ENCODE peak calls at places on chromosomes 1 and 21, in five cellular contexts. C is CD8-positive, alpha-beta memory T cell; A is adrenal gland; Y is CD4-positive, CD25-positive, alpha-beta regulatory T cell; I is stomach. Z is an unnamed sample.

GRCh38 chr21:45109831-45110492 is 35.6 kb downstream of the ADARB1 start:
- DNase-seq in C (no peak), A (no peak), Y (peak; percentile 15), I (no peak), Z (no peak)

GRCh38 chr1:15417365-15417934 is 7.8 kb downstream of the EFHD2 start:
- DNase-seq in Y (peak; percentile 43), A (no peak), I (peak; percentile 72), C (peak; percentile 78), Z (peak; percentile 66)

GRCh38 chr1:85577421-85578320 is 2.9 kb upstream of the CCN1 start:
- DNase-seq in Y (no peak), I (no peak), C (no peak), A (no peak), Z (no peak)

GRCh38 chr1:76640092-76640491 is 227.2 kb upstream of the ST6GALNAC5 start:
- DNase-seq in Y (no peak), A (no peak), I (no peak), C (no peak), Z (no peak)

GRCh38 chr1:52352690-52353089 is 13.3 kb downstream of the CC2D1B start:
- DNase-seq in C (no peak), Y (no peak), I (no peak), A (no peak), Z (no peak)

GRCh38 chr1:54409156-54410142 is 3.3 kb upstream of the SSBP3 start:
- DNase-seq in C (no peak), I (peak; percentile 28), A (no peak), Y (no peak), Z (no peak)

GRCh38 chr1:85259866-85260345 is 444 bp upstream of the C1orf52 start:
- DNase-seq in C (no peak), I (no peak), Y (no peak), A (no peak), Z (no peak)

GRCh38 chr1:239566074-239566473 is 179.7 kb downstream of the CHRM3 start:
- DNase-seq in I (no peak), Y (no peak), A (no peak), C (no peak), Z (no peak)

GRCh38 chr1:240797050-240797449 is 185.1 kb upstream of the GREM2 start:
- DNase-seq in C (no peak), I (no peak), Y (no peak), A (no peak), Z (no peak)

GRCh38 chr1:68313736-68314594 is 81.6 kb upstream of the WLS start:
- DNase-seq in I (no peak), A (no peak), C (no peak), Y (no peak), Z (no peak)

GRCh38 chr1:234608720-234609527 is 1.1 kb downstream of the IRF2BP2 start:
- DNase-seq in C (peak; percentile 65), I (peak; percentile 64), A (peak; percentile 57), Y (peak; percentile 77), Z (peak; percentile 75)

GRCh38 chr1:20401405-20402010 is 84.5 kb downstream of the CAMK2N1 start:
- DNase-seq in Y (no peak), I (no peak), A (peak; percentile 12), C (no peak), Z (no peak)

GRCh38 chr1:113090051-113090450 is 17.1 kb downstream of the LRIG2 start:
- DNase-seq in A (no peak), I (no peak), C (no peak), Y (no peak), Z (no peak)

GRCh38 chr21:41706678-41707077 is 60.2 kb downstream of the RIPK4 start:
- DNase-seq in I (no peak), A (no peak), C (no peak), Y (no peak), Z (no peak)

GRCh38 chr21:37281579-37281978 is 14.4 kb upstream of the VPS26C start:
- DNase-seq in Y (no peak), A (no peak), C (no peak), I (no peak), Z (no peak)

GRCh38 chr1:6028042-6028895 is 17.4 kb upstream of the KCNAB2 start:
- DNase-seq in C (peak; percentile 50), A (no peak), I (peak; percentile 43), Y (peak; percentile 78), Z (peak; percentile 77)

GRCh38 chr21:33403786-33404571 is 766 bp downstream of the IFNGR2 start:
- DNase-seq in I (peak; percentile 62), C (no peak), Y (no peak), A (peak; percentile 61), Z (peak; percentile 75)

GRCh38 chr21:38691626-38692025 is 114.1 kb upstream of the ETS2 start:
- DNase-seq in I (no peak), Y (no peak), C (no peak), A (no peak), Z (no peak)

GRCh38 chr1:2982615-2983318 is 38.5 kb upstream of the ACTRT2 start:
- DNase-seq in A (no peak), I (no peak), C (no peak), Y (no peak), Z (no peak)

GRCh38 chr1:156111355-156111962 is 3.1 kb upstream of the LMNA start:
- DNase-seq in A (no peak), C (no peak), Y (no peak), I (no peak), Z (no peak)

GRCh38 chr1:29269356-29269755 is 33.0 kb downstream of the PTPRU start:
- DNase-seq in Y (no peak), A (no peak), C (no peak), I (no peak), Z (peak; percentile 32)

GRCh38 chr1:183070923-183071618 is 47.9 kb downstream of the LAMC1 start:
- DNase-seq in Y (no peak), I (no peak), C (no peak), A (no peak), Z (no peak)

GRCh38 chr1:186139706-186140105 is 235.3 kb downstream of the TPR start:
- DNase-seq in I (no peak), Y (no peak), A (no peak), C (no peak), Z (no peak)

GRCh38 chr1:53367503-53368313 is 39.8 kb upstream of the LRP8 start:
- DNase-seq in Y (peak; percentile 32), A (peak; percentile 15), I (peak; percentile 23), C (no peak), Z (no peak)

GRCh38 chr1:234545512-234546386 is 64.2 kb downstream of the IRF2BP2 start:
- DNase-seq in A (no peak), Y (no peak), I (no peak), C (no peak), Z (no peak)

GRCh38 chr1:203507227-203507626 is 13.3 kb downstream of the OPTC start:
- DNase-seq in Y (no peak), C (no peak), I (no peak), A (peak; percentile 46), Z (no peak)

GRCh38 chr1:114779722-114780121 is 763 bp downstream of the SIKE1 start:
- DNase-seq in A (no peak), Y (no peak), I (no peak), C (no peak), Z (no peak)

GRCh38 chr1:49052102-49052501 is 275.4 kb upstream of the BEND5 start:
- DNase-seq in Y (no peak), A (no peak), C (no peak), I (no peak), Z (no peak)

GRCh38 chr1:42318601-42319000 is 16.4 kb downstream of the FOXJ3 start:
- DNase-seq in C (no peak), I (no peak), Y (no peak), A (no peak), Z (no peak)
- H3K4me1 ChIP-seq in C (peaks cover 88% of the 10 kb centered on the region), I (peaks cover 99% of the 10 kb centered on the region), Y (peaks cover 18% of the 10 kb centered on the region), A (peaks cover 51% of the 10 kb centered on the region), Z (peaks cover 75% of the 10 kb centered on the region)

DNA sequence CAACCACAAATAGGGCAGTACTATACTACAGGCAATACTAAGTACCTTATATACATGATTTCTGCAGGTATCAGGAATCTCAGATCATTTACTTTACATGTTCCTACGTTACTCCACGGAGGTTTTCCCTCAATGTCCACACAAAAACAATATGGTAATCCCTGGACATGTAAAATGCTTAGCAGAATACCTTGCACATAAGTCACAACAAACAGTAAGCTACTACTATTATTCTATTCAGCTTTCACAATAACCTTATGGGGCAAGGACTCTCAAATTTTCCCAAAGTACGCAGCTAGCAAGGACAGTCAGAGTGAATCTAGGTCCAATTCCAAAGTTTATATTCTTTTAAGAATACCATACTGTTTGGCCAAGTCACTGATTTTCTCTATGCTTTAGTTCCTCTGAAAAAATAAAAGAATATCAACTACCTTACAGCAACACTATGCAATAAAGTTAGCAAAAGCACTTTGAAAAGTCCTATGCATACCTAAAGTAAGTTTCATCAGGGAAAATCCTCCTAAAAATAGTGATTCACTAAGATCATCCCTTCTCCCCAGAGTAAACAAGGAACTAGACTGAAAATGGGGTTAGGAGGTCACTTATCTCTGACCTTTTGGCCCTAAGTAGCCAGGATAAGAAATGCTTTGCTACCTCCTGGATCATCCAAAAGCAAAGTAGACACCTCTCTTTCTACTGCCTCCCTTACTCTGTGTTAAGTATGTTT is 67.4 kb downstream of the LUZP1 start:
- DNase-seq in Y (no peak), A (no peak), C (no peak), I (no peak), Z (no peak)
- H3K4me1 ChIP-seq in Y (peaks cover 25% of the 10 kb centered on the region), A (peaks cover 57% of the 10 kb centered on the region), C (peaks cover 33% of the 10 kb centered on the region), I (peaks cover 65% of the 10 kb centered on the region), Z (peaks cover 51% of the 10 kb centered on the region)

DNA sequence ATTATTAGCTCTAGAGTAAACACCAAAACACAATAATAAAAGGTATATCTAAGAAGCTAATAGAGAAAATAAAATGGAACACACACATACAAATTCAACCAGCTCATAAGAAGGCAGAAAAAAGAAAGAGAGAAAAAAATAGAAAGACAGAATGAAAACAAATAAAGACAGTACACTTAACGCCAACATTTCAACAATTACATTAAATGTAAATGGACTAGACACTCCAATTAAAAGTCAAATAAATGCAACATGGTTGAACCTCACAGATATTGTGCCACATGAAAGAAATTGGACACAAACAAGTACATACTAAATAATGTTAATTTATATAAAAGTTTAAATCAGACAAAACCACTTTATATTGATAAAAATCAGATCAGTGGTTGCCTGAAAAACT is 56.0 kb downstream of the SLC44A5 start:
- DNase-seq in C (no peak), I (no peak), Y (no peak), A (no peak), Z (no peak)
- H3K4me1 ChIP-seq in C (no peaks in the 10 kb centered on the region), I (no peaks in the 10 kb centered on the region), Y (no peaks in the 10 kb centered on the region), A (no peaks in the 10 kb centered on the region), Z (no peaks in the 10 kb centered on the region)

GRCh38 chr1:19368050-19368449 is 55.9 kb downstream of the SLC66A1 start:
- DNase-seq in Y (no peak), C (no peak), I (no peak), A (no peak), Z (no peak)

GRCh38 chr1:19369396-19370090 is 57.4 kb downstream of the SLC66A1 start:
- DNase-seq in A (no peak), C (no peak), I (no peak), Y (no peak), Z (peak; percentile 71)

GRCh38 chr1:19367584-19368041 is 55.5 kb downstream of the SLC66A1 start:
- DNase-seq in Y (no peak), I (peak; percentile 52), C (no peak), A (no peak), Z (no peak)

GRCh38 chr1:19370453-19371170 is 58.5 kb downstream of the SLC66A1 start:
- DNase-seq in A (no peak), C (no peak), I (no peak), Y (no peak), Z (peak; percentile 77)

DNA sequence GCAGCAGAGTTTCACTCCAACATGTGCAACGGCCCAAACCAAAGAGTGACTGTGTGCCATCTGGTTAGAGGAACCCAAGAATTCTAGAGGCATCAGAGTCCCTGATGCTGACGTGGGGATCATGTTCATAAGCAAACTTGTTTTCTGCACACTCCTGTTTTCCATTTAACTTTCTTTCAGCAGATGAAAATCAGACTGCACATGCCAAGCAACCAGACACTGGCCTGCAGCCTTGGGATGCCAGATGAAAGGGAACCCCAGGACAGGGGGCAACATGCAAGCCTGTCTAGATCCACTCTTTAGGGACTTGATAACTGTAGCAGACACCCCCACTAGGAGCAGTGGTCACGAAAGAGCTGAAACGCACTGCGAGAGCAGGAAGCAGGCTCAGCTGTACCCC is 56.8 kb downstream of the SLC66A1 start:
- DNase-seq in C (no peak), Y (no peak), A (no peak), I (no peak), Z (no peak)
- H3K4me1 ChIP-seq in C (no peaks in the 10 kb centered on the region), Y (no peaks in the 10 kb centered on the region), A (peaks cover 37% of the 10 kb centered on the region), I (peaks cover 78% of the 10 kb centered on the region), Z (peaks cover 73% of the 10 kb centered on the region)

Z was measured in lower lobe of right lung.